ENCODE peak calls at places on chromosome 11, in five cellular contexts. Q is H1, R is SK-N-SH, T is K562, O is GM12878. X is an unnamed sample.

GRCh38 chr11:126080206-126080941 is 17.7 kb upstream of the CDON start:
- DNase-seq in Q (no peak), R (peak), T (no peak), O (no peak), X (no peak)

GRCh38 chr11:20443596-20443995 is 56.1 kb downstream of the PRMT3 start:
- DNase-seq in Q (no peak), R (peak), T (no peak), O (no peak), X (peak)

GRCh38 chr11:40746282-40746681 is 713.2 kb downstream of the LRRC4C start:
- DNase-seq in Q (no peak), R (no peak), T (no peak), O (no peak), X (no peak)

GRCh38 chr11:82176945-82177344 is 556.7 kb downstream of the FAM181B start:
- DNase-seq in Q (no peak), R (no peak), T (no peak), O (no peak), X (no peak)

GRCh38 chr11:69122642-69123431 is 32.9 kb upstream of the SMIM38 start:
- DNase-seq in Q (peak), R (peak), T (peak), O (no peak), X (peak)

GRCh38 chr11:65698205-65698604 is 13.8 kb upstream of the KAT5 start:
- DNase-seq in Q (no peak), R (no peak), T (no peak), O (no peak), X (no peak)

GRCh38 chr11:69878144-69878883 is 59.1 kb upstream of the FGF3 start:
- DNase-seq in Q (no peak), R (peak), T (no peak), O (no peak), X (no peak)

GRCh38 chr11:104333977-104334376 is 170.0 kb upstream of the PDGFD start:
- DNase-seq in Q (no peak), R (no peak), T (no peak), O (no peak), X (peak)

GRCh38 chr11:34809191-34810106 is 106.7 kb downstream of the APIP start:
- DNase-seq in Q (no peak), R (no peak), T (peak), O (no peak), X (no peak)

GRCh38 chr11:35662061-35662648 is 420 bp upstream of the TRIM44 start:
- DNase-seq in Q (no peak), R (peak), T (no peak), O (peak), X (peak)

GRCh38 chr11:62546937-62547625 is 475 bp upstream of the AHNAK start:
- DNase-seq in Q (no peak), R (no peak), T (no peak), O (no peak), X (no peak)

GRCh38 chr11:31884080-31884479 is 73.0 kb upstream of the PAX6 start:
- DNase-seq in Q (no peak), R (no peak), T (no peak), O (no peak), X (no peak)

GRCh38 chr11:31802609-31802989 is 8.5 kb downstream of the PAX6 start:
- DNase-seq in Q (no peak), R (peak), T (no peak), O (no peak), X (no peak)

GRCh38 chr11:93840981-93841380 is 9.4 kb downstream of the VSTM5 start:
- DNase-seq in Q (no peak), R (no peak), T (no peak), O (no peak), X (no peak)

GRCh38 chr11:114291847-114292680 is 4.1 kb upstream of the NNMT start:
- DNase-seq in Q (no peak), R (no peak), T (no peak), O (no peak), X (no peak)

GRCh38 chr11:113595810-113596594 is 110.1 kb downstream of the TMPRSS5 start:
- DNase-seq in Q (no peak), R (no peak), T (no peak), O (no peak), X (no peak)

GRCh38 chr11:59463176-59463575 is 6.4 kb downstream of the OR4D6 start:
- DNase-seq in Q (no peak), R (no peak), T (no peak), O (no peak), X (no peak)

GRCh38 chr11:46391578-46392420 is at the start of gene CHRM4:
- DNase-seq in Q (no peak), R (peak), T (peak), O (no peak), X (peak)

GRCh38 chr11:111301004-111301839 is 2.9 kb downstream of the POU2AF3 start:
- DNase-seq in Q (no peak), R (no peak), T (no peak), O (no peak), X (no peak)

GRCh38 chr11:94117871-94118270 is 10.8 kb upstream of the PANX1 start:
- DNase-seq in Q (no peak), R (no peak), T (no peak), O (no peak), X (no peak)

GRCh38 chr11:18650859-18651557 is 16.9 kb upstream of the SPTY2D1 start:
- DNase-seq in Q (peak), R (peak), T (peak), O (peak), X (peak)

GRCh38 chr11:69156673-69157155 is 979 bp downstream of the SMIM38 start:
- DNase-seq in Q (no peak), R (no peak), T (no peak), O (no peak), X (peak)

GRCh38 chr11:132414451-132414850 is 1044.0 kb downstream of the NTM start:
- DNase-seq in Q (no peak), R (no peak), T (no peak), O (no peak), X (no peak)

GRCh38 chr11:107598225-107599139 is 7.5 kb downstream of the ELMOD1 start:
- DNase-seq in Q (no peak), R (peak), T (no peak), O (no peak), X (no peak)

GRCh38 chr11:108693852-108694251 is 29.0 kb downstream of the DDX10 start:
- DNase-seq in Q (no peak), R (no peak), T (no peak), O (no peak), X (no peak)

GRCh38 chr11:125165111-125165663 is 636 bp downstream of the PKNOX2 start:
- DNase-seq in Q (no peak), R (peak), T (no peak), O (no peak), X (no peak)

GRCh38 chr11:45180888-45181594 is 34.6 kb downstream of the PRDM11 start:
- DNase-seq in Q (no peak), R (peak), T (peak), O (no peak), X (no peak)

GRCh38 chr11:30395751-30396150 is 72.8 kb downstream of the ARL14EP start:
- DNase-seq in Q (no peak), R (no peak), T (no peak), O (no peak), X (no peak)

GRCh38 chr11:118176400-118177134 is at the start of gene SCN2B:
- DNase-seq in Q (no peak), R (peak), T (peak), O (no peak), X (no peak)

GRCh38 chr11:100757636-100758035 is 70.5 kb downstream of the ARHGAP42 start:
- DNase-seq in Q (no peak), R (no peak), T (no peak), O (no peak), X (no peak)

GRCh38 chr11:73237471-73238290 is 19.6 kb downstream of the P2RY2 start:
- DNase-seq in Q (no peak), R (no peak), T (no peak), O (no peak), X (peak)

GRCh38 chr11:17978553-17979287 is 34.1 kb downstream of the SERGEF start:
- DNase-seq in Q (no peak), R (peak), T (peak), O (no peak), X (peak)

GRCh38 chr11:104534268-104534667 is 364.0 kb downstream of the CASP12 start:
- DNase-seq in Q (no peak), R (no peak), T (no peak), O (no peak), X (no peak)

GRCh38 chr11:16953620-16954019 is 60.6 kb downstream of the PLEKHA7 start:
- DNase-seq in Q (no peak), R (no peak), T (no peak), O (no peak), X (no peak)

GRCh38 chr11:122343247-122343646 is 227.2 kb upstream of the BLID start:
- DNase-seq in Q (no peak), R (no peak), T (no peak), O (no peak), X (no peak)

GRCh38 chr11:11538277-11538960 is 83.4 kb downstream of the GALNT18 start:
- DNase-seq in Q (no peak), R (peak), T (no peak), O (no peak), X (no peak)

GRCh38 chr11:22076215-22076930 is 116.5 kb upstream of the ANO5 start:
- DNase-seq in Q (no peak), R (no peak), T (no peak), O (no peak), X (no peak)

GRCh38 chr11:3010004-3010403 is 17.9 kb upstream of the NAP1L4 start:
- DNase-seq in Q (no peak), R (no peak), T (no peak), O (no peak), X (no peak)

GRCh38 chr11:75639752-75640151 is 29.1 kb downstream of the MAP6 start:
- DNase-seq in Q (no peak), R (peak), T (no peak), O (peak), X (no peak)
- TF ChIP-seq RFX5 in Q (no peak), R (no peak), T (no peak), O (no peak), X (no peak)

DNA sequence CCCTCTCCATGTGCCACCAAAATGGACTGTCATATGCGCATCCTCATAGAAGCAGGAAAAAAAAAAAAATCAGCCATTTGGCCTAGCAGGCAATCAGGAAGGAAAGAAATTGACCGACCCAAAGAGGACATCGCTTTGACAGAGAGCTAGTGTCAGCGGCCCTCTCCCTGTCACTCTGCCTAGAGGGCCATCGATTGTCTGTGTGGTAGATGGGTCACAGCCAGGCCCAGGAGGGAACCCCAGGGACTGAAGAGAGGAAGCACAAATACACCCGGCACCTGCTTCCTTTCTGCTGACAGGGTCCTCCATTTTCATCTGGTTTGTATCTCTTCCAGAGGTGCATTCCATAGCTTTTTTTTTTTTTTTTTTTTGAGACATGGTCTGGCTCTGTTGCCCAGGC is 21.8 kb downstream of the VPS37C start:
- DNase-seq in Q (no peak), R (no peak), T (no peak), O (no peak), X (no peak)
- TF ChIP-seq RAD21 in Q (no peak), R (no peak), T (no peak), O (no peak), X (no peak)

DNA sequence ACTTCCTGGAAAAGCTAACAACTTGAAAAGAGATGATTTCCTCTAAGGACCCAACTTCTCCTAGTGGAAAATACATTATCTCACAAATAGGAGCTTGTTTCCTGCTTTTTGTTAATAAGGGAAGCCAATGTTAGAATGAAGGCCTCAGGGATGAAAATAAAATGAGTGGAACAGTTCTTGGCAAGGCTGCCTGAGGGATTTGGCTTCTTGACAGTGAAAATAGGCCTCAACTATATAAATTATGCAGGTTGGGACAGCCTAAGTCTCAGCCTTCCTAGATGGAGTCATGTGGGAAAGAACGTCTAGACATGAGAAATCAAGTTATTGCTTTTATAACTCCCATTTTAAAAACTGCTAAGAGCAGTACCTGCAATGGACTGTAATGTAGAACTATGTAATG is 92.8 kb upstream of the FIBIN start:
- DNase-seq in Q (no peak), R (no peak), T (no peak), O (no peak), X (no peak)
- TF ChIP-seq SIN3A in Q (no peak), R (no peak), T (no peak), O (no peak), X (no peak)

GRCh38 chr11:67261635-67261941 is 4.7 kb upstream of the GRK2 start:
- DNase-seq in Q (no peak), R (no peak), T (no peak), O (no peak), X (no peak)
- TF ChIP-seq RFX5 in Q (no peak), R (no peak), T (no peak), O (no peak), X (no peak)

GRCh38 chr11:9574806-9575530 is 1.5 kb downstream of the WEE1 start:
- DNase-seq in Q (no peak), R (peak), T (peak), O (no peak), X (peak)
- TF ChIP-seq RAD21 in Q (no peak), R (no peak), T (no peak), O (no peak), X (no peak)

GRCh38 chr11:74634537-74634936 is 42.2 kb downstream of the POLD3 start:
- DNase-seq in Q (no peak), R (no peak), T (peak), O (no peak), X (peak)
- TF ChIP-seq SIN3A in Q (no peak), R (no peak), T (no peak), O (no peak), X (no peak)

GRCh38 chr11:15199693-15200092 is 85.0 kb downstream of the INSC start:
- DNase-seq in Q (no peak), R (no peak), T (no peak), O (no peak), X (no peak)

GRCh38 chr11:15202626-15203025 is 87.9 kb downstream of the INSC start:
- DNase-seq in Q (no peak), R (peak), T (no peak), O (no peak), X (no peak)

GRCh38 chr11:15204766-15205165 is 90.0 kb downstream of the INSC start:
- DNase-seq in Q (no peak), R (no peak), T (no peak), O (no peak), X (no peak)

GRCh38 chr11:15200696-15201095 is 86.0 kb downstream of the INSC start:
- DNase-seq in Q (no peak), R (no peak), T (no peak), O (no peak), X (no peak)

DNA sequence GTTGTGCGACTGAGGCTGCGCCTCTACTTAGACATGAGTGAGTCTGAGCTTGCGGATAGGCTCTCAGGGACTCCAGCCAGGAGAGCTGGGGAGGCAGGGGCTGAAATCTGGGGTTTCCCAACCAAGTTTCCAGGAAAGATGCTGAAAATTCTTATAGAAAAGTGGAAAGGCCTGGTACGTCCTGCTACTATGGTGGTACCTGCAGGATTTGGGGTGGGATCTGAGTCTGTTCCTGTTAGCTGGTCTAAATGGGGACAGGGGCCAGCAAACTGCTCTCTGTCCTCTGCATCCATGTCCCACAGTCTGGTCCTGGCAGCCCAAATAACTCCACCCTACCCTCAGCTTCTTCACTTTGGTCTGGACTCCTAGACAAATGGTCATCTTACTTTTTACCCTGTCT is 86.9 kb downstream of the INSC start:
- DNase-seq in Q (no peak), R (no peak), T (no peak), O (no peak), X (no peak)
- TF ChIP-seq RFX5 in Q (no peak), R (no peak), T (no peak), O (no peak), X (no peak)

GRCh38 chr11:88252208-88252607 is 77.0 kb upstream of the RAB38 start:
- DNase-seq in Q (no peak), R (no peak), T (no peak), O (no peak), X (no peak)
- TF ChIP-seq RAD21 in Q (no peak), R (no peak), T (no peak), O (no peak), X (no peak)

GRCh38 chr11:57501951-57502350 is 13.6 kb downstream of the SLC43A1 start:
- DNase-seq in Q (no peak), R (no peak), T (no peak), O (no peak), X (no peak)

GRCh38 chr11:57500926-57501325 is 14.6 kb downstream of the SLC43A1 start:
- DNase-seq in Q (no peak), R (no peak), T (no peak), O (no peak), X (no peak)

GRCh38 chr11:57502376-57502775 is 13.1 kb downstream of the SLC43A1 start:
- DNase-seq in Q (no peak), R (no peak), T (no peak), O (no peak), X (no peak)

GRCh38 chr11:57504511-57504910 is 11.0 kb downstream of the SLC43A1 start:
- DNase-seq in Q (no peak), R (no peak), T (no peak), O (no peak), X (no peak)

DNA sequence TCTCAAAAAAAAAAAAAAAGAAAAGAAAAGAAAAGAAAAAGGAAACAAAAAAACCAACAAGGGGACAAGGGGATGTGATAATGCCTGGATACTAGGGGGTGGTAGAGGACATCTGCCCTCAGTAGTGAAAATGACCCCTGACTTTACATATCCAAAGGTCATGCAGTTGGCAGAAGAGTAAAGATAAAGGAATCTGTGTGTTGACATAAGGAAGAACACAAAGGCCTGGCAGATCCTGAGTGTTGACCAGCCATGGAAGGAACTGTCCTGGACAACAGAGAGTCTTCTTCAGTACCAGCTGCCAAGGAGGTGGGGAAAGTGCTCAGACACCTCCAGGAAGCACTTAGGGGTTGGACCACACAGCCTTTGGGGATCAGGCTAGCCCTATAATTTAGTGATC is 12.6 kb downstream of the SLC43A1 start:
- DNase-seq in Q (no peak), R (no peak), T (no peak), O (no peak), X (peak)
- TF ChIP-seq SIN3A in Q (no peak), R (no peak), T (no peak), O (no peak), X (no peak)

GRCh38 chr11:77874206-77874605 is 53.3 kb downstream of the AAMDC start:
- DNase-seq in Q (no peak), R (no peak), T (no peak), O (no peak), X (no peak)
- TF ChIP-seq RFX5 in Q (no peak), R (no peak), T (no peak), O (no peak), X (no peak)

X was measured in HepG2.